ENCODE peak calls at places on chromosomes 12 and 14, in ten cellular contexts. One of them, this sample, is unnamed.

GRCh38 chr14:64942531-64943111 is at the start of gene GPX2:
- DNase-seq in body of pancreas: peak; percentile 90
- DNase-seq in PC-9: peak; percentile 94
- DNase-seq in endodermal cell: peak; percentile 70
- DNase-seq in cardiac muscle cell: no peak
- DNase-seq in effector memory CD4-positive, alpha-beta T cell: no peak
- DNase-seq in uterus: no peak
- DNase-seq in right cardiac atrium: no peak
- DNase-seq in pancreas: peak; percentile 74
- DNase-seq in heart left ventricle: no peak
- DNase-seq in this sample: peak; percentile 46

GRCh38 chr12:49334681-49335080 is 2.3 kb downstream of the C1QL4 start:
- DNase-seq in body of pancreas: no peak
- DNase-seq in PC-9: no peak
- DNase-seq in endodermal cell: peak; percentile 43
- DNase-seq in cardiac muscle cell: no peak
- DNase-seq in effector memory CD4-positive, alpha-beta T cell: no peak
- DNase-seq in uterus: no peak
- DNase-seq in right cardiac atrium: no peak
- DNase-seq in pancreas: no peak
- DNase-seq in heart left ventricle: no peak
- DNase-seq in this sample: no peak

GRCh38 chr12:27081668-27082091 is 698 bp downstream of the C12orf71 start:
- DNase-seq in body of pancreas: no peak
- DNase-seq in PC-9: no peak
- DNase-seq in endodermal cell: peak; percentile 85
- DNase-seq in cardiac muscle cell: no peak
- DNase-seq in effector memory CD4-positive, alpha-beta T cell: no peak
- DNase-seq in uterus: no peak
- DNase-seq in right cardiac atrium: no peak
- DNase-seq in pancreas: no peak
- DNase-seq in heart left ventricle: peak; percentile 44
- DNase-seq in this sample: no peak

GRCh38 chr12:58703911-58704310 is 216.4 kb downstream of the LRIG3 start:
- DNase-seq in body of pancreas: no peak
- DNase-seq in PC-9: no peak
- DNase-seq in endodermal cell: no peak
- DNase-seq in cardiac muscle cell: no peak
- DNase-seq in effector memory CD4-positive, alpha-beta T cell: no peak
- DNase-seq in uterus: no peak
- DNase-seq in right cardiac atrium: no peak
- DNase-seq in pancreas: no peak
- DNase-seq in heart left ventricle: no peak
- DNase-seq in this sample: no peak

GRCh38 chr14:94290197-94290596 is 2.9 kb downstream of the SERPINA10 start:
- DNase-seq in body of pancreas: no peak
- DNase-seq in PC-9: no peak
- DNase-seq in endodermal cell: no peak
- DNase-seq in cardiac muscle cell: no peak
- DNase-seq in effector memory CD4-positive, alpha-beta T cell: no peak
- DNase-seq in uterus: no peak
- DNase-seq in right cardiac atrium: no peak
- DNase-seq in pancreas: no peak
- DNase-seq in heart left ventricle: no peak
- DNase-seq in this sample: peak; percentile 44

GRCh38 chr14:53331247-53331646 is 178.1 kb upstream of the DDHD1 start:
- DNase-seq in body of pancreas: no peak
- DNase-seq in PC-9: no peak
- DNase-seq in endodermal cell: no peak
- DNase-seq in cardiac muscle cell: no peak
- DNase-seq in effector memory CD4-positive, alpha-beta T cell: no peak
- DNase-seq in uterus: no peak
- DNase-seq in right cardiac atrium: no peak
- DNase-seq in pancreas: no peak
- DNase-seq in heart left ventricle: no peak
- DNase-seq in this sample: no peak

GRCh38 chr12:19171731-19172130 is 42.2 kb downstream of the PLEKHA5 start:
- DNase-seq in body of pancreas: no peak
- DNase-seq in PC-9: no peak
- DNase-seq in endodermal cell: no peak
- DNase-seq in cardiac muscle cell: peak; percentile 16
- DNase-seq in effector memory CD4-positive, alpha-beta T cell: no peak
- DNase-seq in uterus: no peak
- DNase-seq in right cardiac atrium: no peak
- DNase-seq in pancreas: no peak
- DNase-seq in heart left ventricle: no peak
- DNase-seq in this sample: no peak

GRCh38 chr12:89351489-89352241 is 636 bp downstream of the DUSP6 start:
- DNase-seq in body of pancreas: peak; percentile 67
- DNase-seq in PC-9: no peak
- DNase-seq in endodermal cell: peak; percentile 81
- DNase-seq in cardiac muscle cell: peak; percentile 67
- DNase-seq in effector memory CD4-positive, alpha-beta T cell: peak; percentile 19
- DNase-seq in uterus: peak; percentile 31
- DNase-seq in right cardiac atrium: peak; percentile 81
- DNase-seq in pancreas: peak; percentile 59
- DNase-seq in heart left ventricle: peak; percentile 57
- DNase-seq in this sample: no peak

GRCh38 chr14:101972126-101972785 is 7.9 kb downstream of the DYNC1H1 start:
- DNase-seq in body of pancreas: peak; percentile 83
- DNase-seq in PC-9: peak; percentile 100
- DNase-seq in endodermal cell: peak; percentile 71
- DNase-seq in cardiac muscle cell: no peak
- DNase-seq in effector memory CD4-positive, alpha-beta T cell: no peak
- DNase-seq in uterus: peak; percentile 79
- DNase-seq in right cardiac atrium: peak; percentile 86
- DNase-seq in pancreas: peak; percentile 85
- DNase-seq in heart left ventricle: peak; percentile 84
- DNase-seq in this sample: peak; percentile 96

GRCh38 chr12:6065872-6066217 is 58.6 kb downstream of the VWF start:
- DNase-seq in body of pancreas: no peak
- DNase-seq in PC-9: no peak
- DNase-seq in endodermal cell: no peak
- DNase-seq in cardiac muscle cell: no peak
- DNase-seq in effector memory CD4-positive, alpha-beta T cell: no peak
- DNase-seq in uterus: no peak
- DNase-seq in right cardiac atrium: peak; percentile 52
- DNase-seq in pancreas: no peak
- DNase-seq in heart left ventricle: no peak
- DNase-seq in this sample: no peak

DNA sequence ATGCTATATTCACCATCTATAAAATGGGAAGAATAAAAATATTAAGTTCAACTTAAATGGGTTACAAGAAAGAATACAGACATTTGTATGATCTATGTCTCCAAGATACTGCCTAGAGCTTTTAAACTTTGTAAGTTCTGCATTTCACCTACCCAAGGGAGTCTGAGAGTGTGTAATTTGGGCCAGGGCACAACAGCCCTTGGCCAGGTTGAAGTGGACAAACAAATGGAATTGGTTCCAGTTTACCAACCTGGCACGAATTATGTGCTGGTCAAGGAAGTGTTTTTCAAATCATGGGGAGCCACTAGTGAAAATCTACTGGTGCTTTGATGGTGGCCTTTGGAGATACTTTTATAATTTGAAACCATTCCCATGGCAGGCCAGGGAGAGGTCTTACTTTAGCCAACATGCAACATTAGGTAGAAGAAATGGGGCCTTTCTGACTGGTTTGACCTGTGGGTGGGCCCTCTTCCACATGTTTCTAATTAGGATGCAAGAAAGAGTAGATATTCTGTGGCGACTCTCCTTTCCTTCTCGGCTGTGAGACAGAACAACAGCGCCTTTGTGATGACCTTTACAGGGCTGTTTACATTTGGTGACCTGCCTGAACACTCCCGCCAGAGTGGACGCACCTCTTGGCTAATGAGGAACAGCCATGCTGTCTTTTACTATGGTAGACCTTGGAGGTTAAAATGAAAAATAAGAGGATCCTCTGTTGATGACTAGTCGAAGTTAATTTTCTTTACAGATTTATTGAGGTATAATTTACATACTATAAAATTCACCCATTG is 476.6 kb downstream of the ZFP36L1 start:
- DNase-seq in body of pancreas: no peak
- DNase-seq in PC-9: no peak
- DNase-seq in endodermal cell: no peak
- DNase-seq in cardiac muscle cell: no peak
- DNase-seq in effector memory CD4-positive, alpha-beta T cell: no peak
- DNase-seq in uterus: no peak
- DNase-seq in right cardiac atrium: no peak
- DNase-seq in pancreas: no peak
- DNase-seq in heart left ventricle: no peak
- DNase-seq in this sample: no peak
- H3K4me1 ChIP-seq in body of pancreas: peaks cover 29% of the 10 kb centered on the region
- H3K4me1 ChIP-seq in PC-9: peaks cover 4% of the 10 kb centered on the region
- H3K4me1 ChIP-seq in endodermal cell: peaks cover 6% of the 10 kb centered on the region
- H3K4me1 ChIP-seq in cardiac muscle cell: no peaks in the 10 kb centered on the region
- H3K4me1 ChIP-seq in effector memory CD4-positive, alpha-beta T cell: no peaks in the 10 kb centered on the region
- H3K4me1 ChIP-seq in uterus: no peaks in the 10 kb centered on the region
- H3K4me1 ChIP-seq in right cardiac atrium: no peaks in the 10 kb centered on the region
- H3K4me1 ChIP-seq in pancreas: no peaks in the 10 kb centered on the region
- H3K4me1 ChIP-seq in heart left ventricle: no peaks in the 10 kb centered on the region
- H3K4me1 ChIP-seq in this sample: peaks cover 4% of the 10 kb centered on the region

DNA sequence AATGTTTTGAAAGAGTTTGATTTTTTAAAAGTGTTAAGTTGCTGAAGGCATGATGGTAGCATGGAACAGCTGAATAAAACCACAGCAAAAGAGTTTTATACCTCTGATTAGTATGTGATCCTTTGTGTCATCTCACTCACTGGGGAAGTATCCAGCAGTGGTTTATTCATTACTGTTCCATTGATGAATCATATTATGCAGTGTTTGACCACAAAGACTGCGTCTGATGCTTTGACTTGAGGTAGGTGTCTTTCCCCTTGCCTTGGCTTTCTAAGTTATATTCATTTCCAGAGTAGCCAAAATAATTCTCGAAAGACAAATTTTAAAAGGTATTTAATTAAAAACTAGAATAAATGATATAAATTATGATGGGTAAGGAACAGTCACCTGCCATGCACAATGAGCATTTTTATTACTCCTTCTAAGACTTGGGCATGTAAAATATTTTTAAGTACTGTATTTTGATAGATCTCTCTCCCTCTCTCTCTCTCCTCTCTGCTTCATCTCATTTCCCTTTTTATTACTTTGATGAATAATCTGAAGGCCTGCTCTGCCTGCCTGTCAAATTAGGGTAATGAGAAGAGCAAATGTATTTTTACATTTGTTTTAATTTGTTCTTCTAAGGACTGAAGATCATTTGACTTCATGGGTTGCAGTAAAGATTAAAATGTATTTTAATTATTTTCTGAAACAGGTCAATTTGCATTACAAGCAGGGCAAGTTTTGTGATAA is 164.9 kb downstream of the NAV3 start:
- DNase-seq in body of pancreas: no peak
- DNase-seq in PC-9: no peak
- DNase-seq in endodermal cell: no peak
- DNase-seq in cardiac muscle cell: no peak
- DNase-seq in effector memory CD4-positive, alpha-beta T cell: no peak
- DNase-seq in uterus: no peak
- DNase-seq in right cardiac atrium: no peak
- DNase-seq in pancreas: no peak
- DNase-seq in heart left ventricle: no peak
- DNase-seq in this sample: no peak
- H3K4me1 ChIP-seq in body of pancreas: no peaks in the 10 kb centered on the region
- H3K4me1 ChIP-seq in PC-9: no peaks in the 10 kb centered on the region
- H3K4me1 ChIP-seq in endodermal cell: no peaks in the 10 kb centered on the region
- H3K4me1 ChIP-seq in cardiac muscle cell: no peaks in the 10 kb centered on the region
- H3K4me1 ChIP-seq in effector memory CD4-positive, alpha-beta T cell: no peaks in the 10 kb centered on the region
- H3K4me1 ChIP-seq in uterus: no peaks in the 10 kb centered on the region
- H3K4me1 ChIP-seq in right cardiac atrium: no peaks in the 10 kb centered on the region
- H3K4me1 ChIP-seq in pancreas: no peaks in the 10 kb centered on the region
- H3K4me1 ChIP-seq in heart left ventricle: no peaks in the 10 kb centered on the region
- H3K4me1 ChIP-seq in this sample: no peaks in the 10 kb centered on the region

GRCh38 chr14:44940944-44941343 is 20.8 kb downstream of the KLHL28 start:
- DNase-seq in body of pancreas: no peak
- DNase-seq in PC-9: no peak
- DNase-seq in endodermal cell: no peak
- DNase-seq in cardiac muscle cell: no peak
- DNase-seq in effector memory CD4-positive, alpha-beta T cell: no peak
- DNase-seq in uterus: no peak
- DNase-seq in right cardiac atrium: no peak
- DNase-seq in pancreas: no peak
- DNase-seq in heart left ventricle: no peak
- DNase-seq in this sample: no peak
- H3K4me1 ChIP-seq in body of pancreas: no peaks in the 10 kb centered on the region
- H3K4me1 ChIP-seq in PC-9: no peaks in the 10 kb centered on the region
- H3K4me1 ChIP-seq in endodermal cell: no peaks in the 10 kb centered on the region
- H3K4me1 ChIP-seq in cardiac muscle cell: no peaks in the 10 kb centered on the region
- H3K4me1 ChIP-seq in effector memory CD4-positive, alpha-beta T cell: no peaks in the 10 kb centered on the region
- H3K4me1 ChIP-seq in uterus: no peaks in the 10 kb centered on the region
- H3K4me1 ChIP-seq in right cardiac atrium: no peaks in the 10 kb centered on the region
- H3K4me1 ChIP-seq in pancreas: no peaks in the 10 kb centered on the region
- H3K4me1 ChIP-seq in heart left ventricle: no peaks in the 10 kb centered on the region
- H3K4me1 ChIP-seq in this sample: no peaks in the 10 kb centered on the region

GRCh38 chr12:92556622-92557421 is 146.0 kb upstream of the PLEKHG7 start:
- DNase-seq in body of pancreas: no peak
- DNase-seq in PC-9: no peak
- DNase-seq in endodermal cell: no peak
- DNase-seq in cardiac muscle cell: no peak
- DNase-seq in effector memory CD4-positive, alpha-beta T cell: no peak
- DNase-seq in uterus: no peak
- DNase-seq in right cardiac atrium: no peak
- DNase-seq in pancreas: no peak
- DNase-seq in heart left ventricle: no peak
- DNase-seq in this sample: no peak

GRCh38 chr12:92556141-92556540 is 146.6 kb upstream of the PLEKHG7 start:
- DNase-seq in body of pancreas: no peak
- DNase-seq in PC-9: no peak
- DNase-seq in endodermal cell: no peak
- DNase-seq in cardiac muscle cell: no peak
- DNase-seq in effector memory CD4-positive, alpha-beta T cell: no peak
- DNase-seq in uterus: no peak
- DNase-seq in right cardiac atrium: no peak
- DNase-seq in pancreas: no peak
- DNase-seq in heart left ventricle: no peak
- DNase-seq in this sample: no peak

GRCh38 chr12:92558241-92558773 is 144.5 kb upstream of the PLEKHG7 start:
- DNase-seq in body of pancreas: no peak
- DNase-seq in PC-9: no peak
- DNase-seq in endodermal cell: no peak
- DNase-seq in cardiac muscle cell: no peak
- DNase-seq in effector memory CD4-positive, alpha-beta T cell: no peak
- DNase-seq in uterus: no peak
- DNase-seq in right cardiac atrium: no peak
- DNase-seq in pancreas: no peak
- DNase-seq in heart left ventricle: no peak
- DNase-seq in this sample: no peak

GRCh38 chr12:92558806-92559205 is 144.0 kb upstream of the PLEKHG7 start:
- DNase-seq in body of pancreas: no peak
- DNase-seq in PC-9: no peak
- DNase-seq in endodermal cell: no peak
- DNase-seq in cardiac muscle cell: no peak
- DNase-seq in effector memory CD4-positive, alpha-beta T cell: no peak
- DNase-seq in uterus: no peak
- DNase-seq in right cardiac atrium: no peak
- DNase-seq in pancreas: no peak
- DNase-seq in heart left ventricle: no peak
- DNase-seq in this sample: no peak

DNA sequence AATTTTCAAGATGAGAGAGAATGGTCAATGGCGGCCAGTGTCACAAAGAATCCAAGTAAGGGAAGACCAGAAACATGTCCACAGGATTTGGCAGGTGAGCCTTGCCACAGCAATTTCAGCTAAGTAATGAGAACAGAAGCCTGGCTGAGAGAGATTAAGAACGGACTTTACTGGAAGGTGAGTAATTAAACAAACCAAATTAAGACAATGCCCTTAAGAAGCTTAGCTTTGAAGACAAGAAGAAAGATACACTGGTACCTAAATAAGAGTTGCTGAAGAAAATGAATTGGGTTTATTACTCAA is 145.4 kb upstream of the PLEKHG7 start:
- DNase-seq in body of pancreas: no peak
- DNase-seq in PC-9: no peak
- DNase-seq in endodermal cell: no peak
- DNase-seq in cardiac muscle cell: no peak
- DNase-seq in effector memory CD4-positive, alpha-beta T cell: no peak
- DNase-seq in uterus: no peak
- DNase-seq in right cardiac atrium: no peak
- DNase-seq in pancreas: no peak
- DNase-seq in heart left ventricle: no peak
- DNase-seq in this sample: no peak
- H3K4me1 ChIP-seq in body of pancreas: peaks cover 89% of the 10 kb centered on the region
- H3K4me1 ChIP-seq in PC-9: peaks cover 7% of the 10 kb centered on the region
- H3K4me1 ChIP-seq in endodermal cell: peaks cover 7% of the 10 kb centered on the region
- H3K4me1 ChIP-seq in cardiac muscle cell: peaks cover 26% of the 10 kb centered on the region
- H3K4me1 ChIP-seq in effector memory CD4-positive, alpha-beta T cell: peaks cover 10% of the 10 kb centered on the region
- H3K4me1 ChIP-seq in uterus: no peaks in the 10 kb centered on the region
- H3K4me1 ChIP-seq in right cardiac atrium: peaks cover 12% of the 10 kb centered on the region
- H3K4me1 ChIP-seq in pancreas: peaks cover 20% of the 10 kb centered on the region
- H3K4me1 ChIP-seq in heart left ventricle: peaks cover 58% of the 10 kb centered on the region
- H3K4me1 ChIP-seq in this sample: peaks cover 54% of the 10 kb centered on the region